ENCODE peak calls at places on chromosome 6, in nine cellular contexts. C, M, S, U, B, Z, Q, D and H are unnamed samples.

GRCh38 chr6:44630125-44631028 is 242.9 kb downstream of the CDC5L start:
- DNase-seq in B (peak), Q (no peak), Z (peak), S (no peak), D (no peak), U (no peak), M (no peak), C (peak), H (peak)

GRCh38 chr6:14966902-14967711 is 278.8 kb upstream of the JARID2 start:
- DNase-seq in Z (no peak), M (no peak), Q (no peak), S (no peak), B (no peak), D (no peak), C (no peak), U (no peak), H (no peak)

GRCh38 chr6:11367638-11368199 is 135.3 kb upstream of the NEDD9 start:
- DNase-seq in U (no peak), Z (no peak), C (peak), S (no peak), Q (no peak), B (no peak), D (no peak), M (no peak), H (no peak)

GRCh38 chr6:90175627-90176538 is 120.8 kb downstream of the BACH2 start:
- DNase-seq in D (no peak), Z (no peak), M (no peak), Q (no peak), S (no peak), B (no peak), U (peak), C (no peak), H (peak)

GRCh38 chr6:159079367-159079766 is 34.6 kb upstream of the TAGAP start:
- DNase-seq in B (no peak), U (no peak), C (no peak), D (no peak), Q (no peak), Z (no peak), M (peak), S (no peak), H (no peak)

GRCh38 chr6:149924206-149924932 is 1.4 kb upstream of the RAET1G start:
- DNase-seq in C (no peak), D (peak), S (no peak), U (no peak), Z (no peak), M (no peak), B (no peak), Q (no peak), H (no peak)

GRCh38 chr6:169841907-169842606 is 90.6 kb downstream of the ERMARD start:
- DNase-seq in Z (no peak), U (peak), B (no peak), D (no peak), M (peak), Q (no peak), S (no peak), C (no peak), H (no peak)

GRCh38 chr6:62530985-62531384 is 245.0 kb upstream of the KHDRBS2 start:
- DNase-seq in M (no peak), C (no peak), Q (no peak), D (no peak), U (no peak), Z (no peak), S (no peak), B (no peak), H (no peak)

GRCh38 chr6:144710207-144710606 is 425.1 kb downstream of the UTRN start:
- DNase-seq in D (no peak), B (no peak), Z (no peak), Q (no peak), C (peak), S (no peak), M (no peak), U (peak), H (no peak)

DNA sequence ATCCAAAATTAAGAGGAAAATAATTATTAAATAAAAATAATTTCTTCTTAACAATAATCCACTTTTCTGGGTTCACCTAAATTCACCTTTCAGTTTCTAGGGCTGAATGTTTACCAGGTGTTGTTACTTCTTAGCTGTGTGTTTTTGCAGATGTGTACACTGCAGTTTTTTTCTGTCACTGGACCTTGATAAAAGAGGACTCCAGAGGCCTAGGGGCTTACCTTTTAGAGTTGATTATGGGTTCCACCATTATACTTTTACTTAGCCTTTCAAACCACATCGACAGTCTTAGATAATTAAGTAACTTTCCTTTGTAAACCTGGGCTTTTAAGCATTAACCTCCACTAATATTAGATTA is 766.5 kb downstream of the BCKDHB start:
- DNase-seq in C (no peak), U (no peak), S (no peak), Q (no peak), D (no peak), Z (no peak), M (no peak), B (no peak), H (no peak)
- TF ChIP-seq CTCF in C (no peak), U (no peak), S (no peak), Q (no peak), D (no peak), Z (no peak), M (no peak), B (no peak), H (no peak)

GRCh38 chr6:107657755-107658461 is 166.2 kb downstream of the SCML4 start:
- DNase-seq in U (no peak), Q (peak), Z (no peak), B (peak), C (no peak), D (peak), S (no peak), M (no peak), H (no peak)
- TF ChIP-seq CTCF in U (no peak), Q (no peak), Z (no peak), B (no peak), C (no peak), D (no peak), S (no peak), M (peak), H (peak)

DNA sequence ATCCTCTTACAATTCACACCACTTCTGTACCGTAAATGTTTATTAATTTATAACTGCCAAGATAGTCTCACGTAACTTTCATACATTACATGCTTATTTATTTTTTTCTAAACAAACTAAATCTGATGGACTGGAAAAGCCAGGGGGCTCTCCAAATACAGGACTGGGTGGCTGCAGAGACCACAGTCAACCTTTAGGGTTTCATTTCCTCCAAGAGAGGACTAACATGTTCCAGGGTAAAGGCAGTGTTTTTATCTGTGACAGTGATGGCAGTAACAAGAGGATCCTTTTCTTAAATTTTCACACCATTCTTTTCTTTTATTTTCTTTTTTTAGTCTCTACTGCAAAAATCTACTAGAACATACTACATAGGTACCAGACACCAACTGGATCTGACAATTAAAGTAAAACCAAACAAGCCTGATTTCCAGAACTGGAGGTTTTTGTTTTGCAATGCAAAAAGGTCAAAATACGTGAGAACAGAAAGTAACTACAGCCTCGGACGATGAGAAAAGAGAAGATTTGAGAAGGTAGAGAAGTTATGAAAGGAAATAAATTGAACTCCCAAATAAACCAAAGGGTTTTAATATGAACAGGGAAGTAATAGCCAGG is 1.2 kb downstream of the LMBRD1 start:
- DNase-seq in U (no peak), Z (no peak), Q (no peak), B (peak), M (no peak), S (no peak), D (no peak), C (no peak), H (no peak)
- TF ChIP-seq CTCF in U (no peak), Z (no peak), Q (no peak), B (peak), M (no peak), S (no peak), D (no peak), C (no peak), H (no peak)

DNA sequence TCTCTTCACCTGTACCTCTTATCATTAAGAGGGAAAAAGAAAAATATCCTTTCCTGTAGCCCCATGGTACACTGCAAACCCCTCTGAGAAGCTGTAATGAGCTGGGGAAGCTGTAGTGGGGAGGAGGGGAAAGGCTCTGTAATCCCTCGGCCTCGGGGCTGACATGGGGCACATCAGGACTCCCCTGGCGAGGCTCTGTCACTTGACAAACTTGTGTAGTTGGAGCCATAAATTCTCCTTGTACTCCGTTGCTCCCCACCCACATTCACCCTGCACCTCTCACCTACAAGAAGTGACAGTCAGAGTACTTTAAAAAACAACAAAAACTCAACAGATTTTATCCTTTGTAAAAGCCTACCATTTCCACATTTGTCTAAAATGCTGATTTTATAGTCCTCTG is 475.7 kb upstream of the AGPAT4 start:
- DNase-seq in B (no peak), S (no peak), Z (no peak), D (no peak), C (no peak), Q (no peak), M (no peak), U (no peak), H (no peak)
- TF ChIP-seq CTCF in B (no peak), S (no peak), Z (no peak), D (no peak), C (no peak), Q (no peak), M (no peak), U (no peak), H (no peak)

GRCh38 chr6:125114248-125114858 is 39.2 kb upstream of the TPD52L1 start:
- DNase-seq in M (no peak), D (peak), S (peak), B (peak), Q (no peak), C (peak), U (peak), Z (peak), H (peak)
- TF ChIP-seq CTCF in M (peak), D (peak), S (no peak), B (peak), Q (peak), C (peak), U (peak), Z (peak), H (peak)

GRCh38 chr6:84119277-84119676 is 85.7 kb downstream of the MRAP2 start:
- DNase-seq in Q (no peak), B (no peak), U (no peak), Z (no peak), C (no peak), D (no peak), M (no peak), S (no peak), H (no peak)

GRCh38 chr6:84118191-84118590 is 84.6 kb downstream of the MRAP2 start:
- DNase-seq in B (no peak), C (no peak), S (no peak), Q (no peak), M (no peak), U (no peak), D (no peak), Z (no peak), H (no peak)

GRCh38 chr6:84123186-84123585 is 89.6 kb downstream of the MRAP2 start:
- DNase-seq in U (no peak), D (no peak), Q (no peak), C (no peak), Z (no peak), S (no peak), B (no peak), M (no peak), H (no peak)
- TF ChIP-seq CTCF in U (no peak), D (no peak), Q (no peak), C (no peak), Z (no peak), S (no peak), B (no peak), M (no peak), H (no peak)

DNA sequence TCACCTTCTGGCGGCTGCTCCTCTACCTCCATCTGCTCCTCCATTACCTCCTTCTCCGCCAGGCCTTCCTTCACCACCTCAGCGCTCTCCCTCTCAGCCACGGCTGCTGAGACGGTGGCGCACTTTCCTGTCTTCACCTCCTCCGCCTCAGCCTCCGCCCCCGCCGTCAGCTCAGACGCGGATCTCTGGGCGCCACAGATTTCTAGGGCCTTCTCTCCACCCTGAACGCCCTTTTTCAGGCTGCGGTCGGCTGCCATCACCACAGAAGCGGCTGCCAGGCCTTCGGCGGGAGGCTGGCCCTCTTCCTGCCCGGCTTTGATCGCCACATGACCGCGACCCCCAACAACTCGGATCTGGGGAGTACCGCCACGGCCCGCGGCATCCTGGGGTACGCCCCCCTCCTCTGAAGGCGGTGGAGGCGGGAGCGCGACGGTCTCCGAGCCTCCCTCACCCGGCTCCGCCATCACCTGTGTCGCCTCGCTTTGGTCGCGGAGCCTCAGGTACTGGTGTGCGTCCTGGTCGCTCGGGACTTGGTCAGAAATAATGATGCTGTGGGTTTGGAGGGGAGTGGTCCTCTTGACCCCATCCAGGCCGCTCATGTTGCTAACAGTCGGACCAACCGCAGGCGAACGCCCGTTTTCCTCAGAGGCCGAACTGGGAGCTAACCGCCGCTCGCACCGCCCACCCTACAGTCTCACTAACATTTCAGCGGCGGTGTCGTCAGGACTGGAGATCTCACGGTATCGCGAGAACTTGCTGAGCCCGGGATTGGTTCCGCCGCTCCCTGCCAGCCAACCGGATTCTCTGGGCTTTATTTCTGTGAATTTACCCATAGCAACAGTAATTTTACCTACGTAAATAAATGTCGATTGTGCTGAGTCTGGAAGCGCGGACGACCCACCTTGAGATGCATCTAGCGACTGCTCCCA is at the start of gene TSPYL1:
- DNase-seq in M (peak), C (peak), Q (peak), D (peak), U (peak), Z (peak), B (peak), S (peak), H (peak)
- TF ChIP-seq CTCF in M (no peak), C (no peak), Q (no peak), D (no peak), U (no peak), Z (no peak), B (peak), S (no peak), H (no peak)

GRCh38 chr6:143135326-143135725 is 74.6 kb downstream of the AIG1 start:
- DNase-seq in U (no peak), Q (no peak), B (no peak), M (no peak), Z (no peak), S (no peak), C (no peak), D (no peak), H (no peak)

GRCh38 chr6:143139239-143139784 is 78.6 kb downstream of the AIG1 start:
- DNase-seq in B (no peak), Q (no peak), Z (no peak), U (no peak), D (no peak), S (no peak), C (no peak), M (no peak), H (no peak)

GRCh38 chr6:143135797-143136561 is 75.3 kb downstream of the AIG1 start:
- DNase-seq in U (no peak), M (no peak), S (no peak), Z (no peak), D (no peak), Q (no peak), B (no peak), C (no peak), H (no peak)

GRCh38 chr6:143140767-143141166 is 80.1 kb downstream of the AIG1 start:
- DNase-seq in M (no peak), D (no peak), U (no peak), C (no peak), Q (no peak), B (no peak), S (no peak), Z (no peak), H (no peak)

DNA sequence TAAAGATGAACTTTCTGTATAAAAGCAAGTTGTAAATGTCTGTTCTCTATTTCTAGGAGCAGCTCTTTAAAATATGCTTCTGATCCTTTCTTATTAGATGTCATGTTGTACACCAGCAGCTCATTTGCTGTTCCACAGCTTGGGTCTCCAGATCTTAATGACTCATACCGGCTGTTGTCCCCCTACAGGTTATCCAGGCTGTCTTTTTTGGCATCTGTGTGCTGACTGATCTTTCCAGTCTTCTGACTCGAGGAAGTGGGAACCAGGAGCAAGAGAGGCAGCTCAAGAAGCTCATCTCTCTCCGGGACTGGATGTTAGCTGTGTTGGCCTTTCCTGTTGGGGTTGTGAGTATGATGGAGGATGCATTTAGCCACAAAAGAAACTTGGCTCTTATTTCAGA is 76.0 kb downstream of the AIG1 start:
- DNase-seq in B (no peak), C (no peak), U (no peak), Z (no peak), D (no peak), M (no peak), S (no peak), Q (no peak), H (no peak)
- TF ChIP-seq CTCF in B (no peak), C (no peak), U (no peak), Z (no peak), D (no peak), M (no peak), S (no peak), Q (no peak), H (no peak)